ENCODE peak calls at places on chromosomes 6 and 20, in six cellular contexts. F is fibroblast of pulmonary artery; Z is naive thymus-derived CD4-positive, alpha-beta T cell; V is CD8-positive, alpha-beta T cell; M is transverse colon; G is fibroblast of the aortic adventitia. B is an unnamed sample.

GRCh38 chr6:158565122-158565429 is 5.2 kb downstream of the TMEM181 start:
- DNase-seq in M (no peak), F (no peak), G (no peak), V (no peak), Z (no peak), B (no peak)

GRCh38 chr6:78629154-78629721 is 238.1 kb upstream of the IRAK1BP1 start:
- DNase-seq in F (peak), V (no peak), M (no peak), G (peak), Z (no peak), B (no peak)

GRCh38 chr20:62202083-62202395 is 18.0 kb downstream of the HRH3 start:
- DNase-seq in Z (no peak), G (no peak), F (no peak), V (no peak), M (no peak), B (no peak)

GRCh38 chr6:121436172-121436965 is 923 bp downstream of the GJA1 start:
- DNase-seq in G (no peak), V (no peak), M (no peak), Z (no peak), F (peak), B (no peak)

GRCh38 chr6:55917756-55918415 is 42.5 kb upstream of the BMP5 start:
- DNase-seq in G (peak), Z (no peak), F (no peak), V (no peak), M (no peak), B (no peak)

GRCh38 chr20:56841346-56841908 is 212.3 kb downstream of the TFAP2C start:
- DNase-seq in Z (no peak), G (no peak), F (no peak), M (no peak), V (no peak), B (no peak)

GRCh38 chr6:11585426-11586016 is 48.0 kb downstream of the TMEM170B start:
- DNase-seq in F (peak), G (peak), V (no peak), M (no peak), Z (no peak), B (peak)

GRCh38 chr6:34145161-34146020 is 496 bp downstream of the GRM4 start:
- DNase-seq in Z (no peak), G (peak), M (no peak), V (peak), F (peak), B (no peak)

GRCh38 chr6:82257088-82257774 is 9.7 kb upstream of the IBTK start:
- DNase-seq in G (no peak), Z (no peak), M (no peak), F (no peak), V (no peak), B (no peak)

GRCh38 chr6:70398783-70399730 is 14.3 kb upstream of the FAM135A start:
- DNase-seq in F (peak), V (no peak), Z (no peak), G (peak), M (peak), B (no peak)

GRCh38 chr6:169702640-169703246 is 817 bp downstream of the C6orf120 start:
- DNase-seq in Z (no peak), F (no peak), G (no peak), M (peak), V (peak), B (no peak)

GRCh38 chr6:146544783-146545182 is 1.1 kb downstream of the RAB32 start:
- DNase-seq in G (peak), M (no peak), F (no peak), V (no peak), Z (no peak), B (no peak)

GRCh38 chr6:87472525-87473418 is at the start of gene SLC35A1:
- DNase-seq in F (peak), Z (peak), G (peak), M (peak), V (peak), B (peak)

GRCh38 chr6:24149836-24150235 is 23.8 kb downstream of the NRSN1 start:
- DNase-seq in V (no peak), G (no peak), Z (no peak), F (no peak), M (no peak), B (no peak)

GRCh38 chr20:63536241-63536977 is 767 bp downstream of the PTK6 start:
- DNase-seq in Z (no peak), M (peak), F (peak), V (no peak), G (peak), B (no peak)

GRCh38 chr20:54668271-54669053 is 193.1 kb downstream of the DOK5 start:
- DNase-seq in F (peak), Z (no peak), M (peak), V (no peak), G (peak), B (peak)

GRCh38 chr6:36432151-36432633 is 10.5 kb downstream of the PXT1 start:
- DNase-seq in F (no peak), V (no peak), M (no peak), G (peak), Z (no peak), B (no peak)

GRCh38 chr20:40984496-40984895 is 44.1 kb upstream of the TOP1 start:
- DNase-seq in V (no peak), G (no peak), F (no peak), Z (no peak), M (no peak), B (no peak)

GRCh38 chr20:13824459-13824858 is 39.6 kb downstream of the NDUFAF5 start:
- DNase-seq in M (no peak), Z (no peak), F (no peak), G (no peak), V (no peak), B (no peak)

GRCh38 chr6:134623391-134623790 is 305.5 kb upstream of the SGK1 start:
- DNase-seq in G (no peak), F (no peak), Z (no peak), V (no peak), M (no peak), B (no peak)
- H3K4me3 ChIP-seq in G (no peak), F (no peak), Z (no peak), V (no peak), M (no peak), B (no peak)

DNA sequence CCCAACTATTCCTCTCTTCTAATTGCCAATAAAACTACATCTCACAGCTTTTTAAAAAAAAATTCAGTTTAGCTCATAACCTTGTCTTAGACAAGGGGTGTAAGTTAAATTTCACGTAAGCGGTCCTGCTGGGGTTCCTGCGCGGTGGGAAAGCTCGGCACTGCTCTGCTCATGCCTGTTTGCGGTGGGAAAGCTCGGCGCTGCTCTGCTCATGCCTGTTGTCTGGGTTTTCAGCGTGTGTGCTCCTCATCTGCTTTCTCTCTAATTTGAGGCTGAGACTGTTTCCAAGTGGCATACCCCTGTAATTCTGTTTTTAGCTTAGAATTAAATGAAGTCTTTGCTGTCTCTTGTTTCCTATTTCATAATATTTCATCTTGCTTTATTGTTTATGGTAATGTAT is 18.6 kb downstream of the ARID1B start:
- DNase-seq in Z (no peak), F (no peak), V (no peak), M (no peak), G (no peak), B (no peak)
- H3K4me3 ChIP-seq in Z (no peak), F (peak), V (no peak), M (no peak), G (peak), B (no peak)

GRCh38 chr6:30915591-30915946 is 1.5 kb downstream of the VARS2 start:
- DNase-seq in Z (no peak), M (no peak), F (peak), V (no peak), G (peak), B (peak)
- H3K4me3 ChIP-seq in Z (no peak), M (no peak), F (no peak), V (no peak), G (no peak), B (no peak)

DNA sequence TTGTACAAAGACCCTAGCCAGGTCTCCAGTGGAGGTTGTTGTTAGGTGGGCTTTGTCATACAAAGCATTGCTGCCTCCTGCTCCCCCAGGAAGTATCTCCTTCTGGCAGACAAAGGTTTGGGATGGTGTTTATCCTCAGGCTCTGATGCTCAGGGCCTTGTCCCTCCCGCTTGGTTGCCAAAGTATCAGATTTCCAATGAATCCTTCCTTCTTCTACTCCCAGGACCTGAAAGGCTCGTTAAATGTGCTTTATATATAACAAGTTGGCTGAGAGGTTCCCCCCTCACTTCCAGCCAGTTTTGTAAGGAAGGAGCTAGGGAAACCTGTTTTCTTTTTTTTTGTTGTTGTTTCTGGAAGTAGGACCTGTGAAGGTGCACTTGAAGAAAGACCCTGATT is 14.4 kb downstream of the PTK7 start:
- DNase-seq in M (no peak), Z (no peak), G (no peak), V (no peak), F (no peak), B (no peak)
- H3K4me3 ChIP-seq in M (no peak), Z (no peak), G (no peak), V (no peak), F (no peak), B (no peak)

GRCh38 chr20:24872291-24873014 is 76.6 kb upstream of the CST7 start:
- DNase-seq in M (no peak), V (no peak), G (no peak), F (no peak), Z (no peak), B (no peak)
- H3K4me3 ChIP-seq in M (no peak), V (no peak), G (no peak), F (no peak), Z (no peak), B (no peak)

DNA sequence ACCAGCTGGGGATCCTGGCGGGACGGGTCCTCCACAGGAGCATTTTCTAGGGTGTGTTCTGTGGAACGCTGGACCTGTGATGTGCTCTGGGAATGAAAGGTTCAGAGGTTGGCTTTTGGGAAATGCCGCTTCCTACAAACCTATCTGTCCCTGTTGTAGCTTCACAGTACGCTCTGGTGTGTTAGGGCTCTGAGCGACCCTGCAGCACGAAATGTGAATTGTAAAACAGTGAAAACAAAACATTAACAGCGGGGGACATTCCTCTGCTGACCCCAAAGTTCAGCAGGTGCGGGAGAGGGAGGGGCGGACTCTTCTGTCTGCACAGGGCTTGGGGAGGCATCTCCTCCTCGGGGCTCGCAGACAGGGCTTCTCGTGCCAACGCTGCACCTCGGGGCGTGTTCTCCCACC is 155.9 kb downstream of the NRN1 start:
- DNase-seq in G (no peak), Z (no peak), M (no peak), F (no peak), V (no peak), B (no peak)
- H3K4me3 ChIP-seq in G (no peak), Z (peak), M (no peak), F (no peak), V (peak), B (no peak)

GRCh38 chr6:41546475-41546865 is 289 bp downstream of the FOXP4 start:
- DNase-seq in F (no peak), M (peak), G (peak), V (no peak), Z (peak), B (no peak)
- H3K4me3 ChIP-seq in F (peak), M (peak), G (peak), V (no peak), Z (no peak), B (peak)

B was measured in Jurkat, Clone E6-1.